ENCODE peak calls at places on chromosomes 3 and 15, in eight cellular contexts. S is Peyer's patch; E is sigmoid colon; J is right lobe of liver; D is aorta; O is suprapubic skin; U is effector memory CD4-positive, alpha-beta T cell; M is endothelial cell of umbilical vein. V is an unnamed sample.

GRCh38 chr3:106425021-106425420 is 556.2 kb upstream of the CBLB start:
- DNase-seq in S (no peak), E (no peak), J (no peak), D (no peak), O (no peak), U (no peak), M (no peak), V (no peak)

GRCh38 chr15:92071030-92071644 is 217.6 kb downstream of the SLCO3A1 start:
- DNase-seq in S (no peak), E (no peak), J (no peak), D (no peak), O (no peak), U (no peak), M (no peak), V (no peak)

GRCh38 chr3:71010731-71011455 is 572.6 kb downstream of the FOXP1 start:
- DNase-seq in S (no peak), E (no peak), J (no peak), D (no peak), O (no peak), U (no peak), M (no peak), V (peak; percentile 83)

GRCh38 chr15:60721706-60722105 is 242.8 kb upstream of the ICE2 start:
- DNase-seq in S (no peak), E (no peak), J (no peak), D (no peak), O (no peak), U (no peak), M (peak; percentile 13), V (no peak)

GRCh38 chr3:153246805-153247204 is 84.8 kb downstream of the RAP2B start:
- DNase-seq in S (no peak), E (no peak), J (no peak), D (no peak), O (no peak), U (no peak), M (no peak), V (no peak)

GRCh38 chr3:195005759-195006555 is 265.0 kb downstream of the XXYLT1 start:
- DNase-seq in S (no peak), E (no peak), J (no peak), D (no peak), O (no peak), U (no peak), M (no peak), V (no peak)

GRCh38 chr3:165170236-165170635 is 25.9 kb downstream of the SLITRK3 start:
- DNase-seq in S (no peak), E (no peak), J (no peak), D (no peak), O (no peak), U (no peak), M (no peak), V (no peak)

GRCh38 chr3:45123841-45124269 is 22.3 kb downstream of the CDCP1 start:
- DNase-seq in S (no peak), E (no peak), J (no peak), D (no peak), O (no peak), U (no peak), M (peak; percentile 40), V (no peak)

GRCh38 chr3:46736006-46736872 is 18.6 kb upstream of the PRSS50 start:
- DNase-seq in S (no peak), E (no peak), J (no peak), D (no peak), O (no peak), U (no peak), M (no peak), V (no peak)

GRCh38 chr3:179991104-179991503 is 45.6 kb downstream of the PEX5L start:
- DNase-seq in S (no peak), E (no peak), J (no peak), D (no peak), O (no peak), U (no peak), M (no peak), V (no peak)

GRCh38 chr3:127107002-127107401 is 85.9 kb upstream of the PRR23E start:
- DNase-seq in S (no peak), E (no peak), J (no peak), D (no peak), O (no peak), U (no peak), M (no peak), V (no peak)

GRCh38 chr3:111936191-111936841 is 42.5 kb upstream of the ABHD10 start:
- DNase-seq in S (no peak), E (no peak), J (no peak), D (no peak), O (no peak), U (no peak), M (peak; percentile 84), V (no peak)

GRCh38 chr3:184241447-184242296 is 7.1 kb downstream of the ALG3 start:
- DNase-seq in S (no peak), E (no peak), J (peak; percentile 88), D (no peak), O (no peak), U (no peak), M (peak; percentile 48), V (no peak)

GRCh38 chr3:132448211-132448961 is 31.1 kb downstream of the DNAJC13 start:
- DNase-seq in S (no peak), E (no peak), J (no peak), D (peak; percentile 75), O (no peak), U (no peak), M (peak; percentile 57), V (no peak)

GRCh38 chr3:123058505-123058904 is 8.3 kb upstream of the PDIA5 start:
- DNase-seq in S (no peak), E (no peak), J (no peak), D (no peak), O (no peak), U (no peak), M (no peak), V (no peak)

GRCh38 chr3:155154255-155154654 is 74.1 kb downstream of the MME start:
- DNase-seq in S (no peak), E (no peak), J (no peak), D (no peak), O (no peak), U (no peak), M (no peak), V (no peak)

GRCh38 chr3:64932666-64933342 is 245.0 kb upstream of the ADAMTS9 start:
- DNase-seq in S (no peak), E (no peak), J (no peak), D (no peak), O (no peak), U (no peak), M (no peak), V (no peak)

GRCh38 chr15:41633609-41634008 is 26.6 kb upstream of the MGA start:
- DNase-seq in S (no peak), E (no peak), J (no peak), D (no peak), O (no peak), U (no peak), M (no peak), V (no peak)

GRCh38 chr3:24477090-24477656 is 17.5 kb downstream of the THRB start:
- DNase-seq in S (no peak), E (no peak), J (no peak), D (no peak), O (no peak), U (no peak), M (no peak), V (no peak)
- H3K4me1 ChIP-seq in S (no peaks in the 10 kb centered on the region), E (no peaks in the 10 kb centered on the region), J (no peaks in the 10 kb centered on the region), D (peaks cover 8% of the 10 kb centered on the region), O (peaks cover 17% of the 10 kb centered on the region), U (no peaks in the 10 kb centered on the region), M (no peaks in the 10 kb centered on the region), V (no peaks in the 10 kb centered on the region)

GRCh38 chr3:151974067-151974466 is 100.6 kb downstream of the SUCNR1 start:
- DNase-seq in S (no peak), E (no peak), J (no peak), D (no peak), O (no peak), U (no peak), M (peak; percentile 70), V (no peak)

GRCh38 chr3:151971194-151971771 is 97.8 kb downstream of the SUCNR1 start:
- DNase-seq in S (no peak), E (no peak), J (no peak), D (no peak), O (no peak), U (no peak), M (no peak), V (no peak)

GRCh38 chr3:151964768-151965167 is 91.3 kb downstream of the SUCNR1 start:
- DNase-seq in S (no peak), E (no peak), J (no peak), D (no peak), O (no peak), U (no peak), M (no peak), V (no peak)

GRCh38 chr3:151971814-151972579 is 98.6 kb downstream of the SUCNR1 start:
- DNase-seq in S (no peak), E (no peak), J (no peak), D (no peak), O (no peak), U (no peak), M (no peak), V (no peak)

GRCh38 chr3:151969026-151969658 is 95.7 kb downstream of the SUCNR1 start:
- DNase-seq in S (no peak), E (no peak), J (no peak), D (no peak), O (no peak), U (no peak), M (no peak), V (no peak)
- H3K4me1 ChIP-seq in S (no peaks in the 10 kb centered on the region), E (no peaks in the 10 kb centered on the region), J (no peaks in the 10 kb centered on the region), D (no peaks in the 10 kb centered on the region), O (peaks cover under 1% of the 10 kb centered on the region), U (no peaks in the 10 kb centered on the region), M (peaks cover 7% of the 10 kb centered on the region), V (no peaks in the 10 kb centered on the region)

DNA sequence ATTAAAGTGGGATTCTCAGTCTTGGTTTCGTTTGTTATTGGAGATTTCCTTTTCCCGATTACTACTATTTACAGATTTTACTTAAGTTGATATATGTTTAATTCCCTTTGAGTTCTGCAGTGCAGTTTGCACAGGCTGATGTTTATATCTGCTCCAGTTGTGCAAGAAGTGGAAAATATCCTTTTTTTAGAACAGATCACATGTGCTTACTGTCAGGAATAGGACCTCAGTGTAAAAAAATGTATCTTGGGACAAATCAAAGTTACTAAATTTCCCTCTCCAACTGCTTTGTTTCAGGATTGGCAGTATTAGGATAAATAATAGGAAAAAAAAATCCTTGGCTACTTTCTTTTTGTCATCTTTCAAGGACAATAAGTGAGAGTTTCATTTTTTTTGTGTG is 6.9 kb downstream of the MITF start:
- DNase-seq in S (no peak), E (no peak), J (no peak), D (no peak), O (no peak), U (no peak), M (no peak), V (no peak)
- H3K4me1 ChIP-seq in S (no peaks in the 10 kb centered on the region), E (no peaks in the 10 kb centered on the region), J (no peaks in the 10 kb centered on the region), D (peaks cover 13% of the 10 kb centered on the region), O (peaks cover 56% of the 10 kb centered on the region), U (no peaks in the 10 kb centered on the region), M (no peaks in the 10 kb centered on the region), V (no peaks in the 10 kb centered on the region)

DNA sequence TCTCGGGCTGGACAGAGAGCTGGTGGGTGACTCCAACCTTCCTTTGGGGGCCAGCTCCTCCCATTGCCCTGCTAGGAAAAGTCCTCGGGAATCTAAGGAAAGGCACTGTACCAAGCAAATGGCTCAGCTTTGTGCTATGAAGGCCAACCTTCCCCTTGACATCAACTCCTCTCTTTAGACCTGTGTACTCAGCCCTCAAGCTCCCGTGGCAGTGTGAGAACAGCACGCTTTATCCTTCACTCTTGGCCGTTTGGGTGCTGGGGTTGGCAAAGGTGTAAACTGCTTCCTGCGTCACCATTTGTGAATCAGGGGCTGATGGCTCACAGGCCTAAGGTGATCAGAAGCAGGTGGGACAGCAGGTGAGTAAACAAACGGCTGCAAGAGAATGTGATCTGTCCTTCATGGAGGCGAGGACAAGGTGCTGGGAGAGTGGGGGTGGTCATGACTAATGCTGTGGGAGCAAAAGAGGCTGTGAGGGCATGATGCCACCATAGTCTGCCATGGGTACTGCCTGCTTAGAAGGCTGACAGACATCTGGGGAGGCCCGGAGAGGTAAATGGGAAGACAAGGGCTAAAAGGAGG is 165.2 kb upstream of the TPM1 start:
- DNase-seq in S (no peak), E (no peak), J (no peak), D (no peak), O (no peak), U (no peak), M (no peak), V (no peak)
- H3K4me1 ChIP-seq in S (no peaks in the 10 kb centered on the region), E (no peaks in the 10 kb centered on the region), J (no peaks in the 10 kb centered on the region), D (peaks cover 3% of the 10 kb centered on the region), O (peaks cover 17% of the 10 kb centered on the region), U (no peaks in the 10 kb centered on the region), M (peaks cover 18% of the 10 kb centered on the region), V (no peaks in the 10 kb centered on the region)